ENCODE peak calls at places on chromosomes 11 and 22, in seven cellular contexts. One of them, this sample, is unnamed.

GRCh38 chr11:45209904-45210699 is 63.7 kb downstream of the PRDM11 start:
- DNase-seq in H9: peak; percentile 72
- DNase-seq in neuronal stem cell: peak; percentile 41
- DNase-seq in IMR-90: peak; percentile 21
- DNase-seq in mesenchymal stem cell: peak; percentile 79
- DNase-seq in mesendoderm: peak; percentile 71
- DNase-seq in trophoblast cell: no peak
- DNase-seq in this sample: peak; percentile 70

GRCh38 chr11:84390441-84391078 is 1104.4 kb upstream of the CCDC90B start:
- DNase-seq in H9: peak; percentile 66
- DNase-seq in trophoblast cell: no peak
- DNase-seq in mesendoderm: peak; percentile 88
- DNase-seq in IMR-90: no peak
- DNase-seq in neuronal stem cell: peak; percentile 39
- DNase-seq in mesenchymal stem cell: no peak
- DNase-seq in this sample: no peak

GRCh38 chr11:115199501-115199900 is 304.7 kb downstream of the CADM1 start:
- DNase-seq in H9: no peak
- DNase-seq in IMR-90: peak; percentile 59
- DNase-seq in mesendoderm: no peak
- DNase-seq in neuronal stem cell: no peak
- DNase-seq in trophoblast cell: no peak
- DNase-seq in mesenchymal stem cell: peak; percentile 51
- DNase-seq in this sample: no peak

GRCh38 chr11:91742155-91742554 is 482.5 kb upstream of the FAT3 start:
- DNase-seq in IMR-90: no peak
- DNase-seq in mesenchymal stem cell: no peak
- DNase-seq in H9: no peak
- DNase-seq in mesendoderm: peak; percentile 47
- DNase-seq in trophoblast cell: no peak
- DNase-seq in neuronal stem cell: no peak
- DNase-seq in this sample: no peak

GRCh38 chr22:42919199-42919598 is 62.1 kb upstream of the ARFGAP3 start:
- DNase-seq in mesendoderm: peak; percentile 97
- DNase-seq in neuronal stem cell: no peak
- DNase-seq in IMR-90: no peak
- DNase-seq in trophoblast cell: peak; percentile 95
- DNase-seq in H9: no peak
- DNase-seq in mesenchymal stem cell: peak; percentile 65
- DNase-seq in this sample: no peak

GRCh38 chr11:133904818-133905515 is 51.8 kb downstream of the IGSF9B start:
- DNase-seq in trophoblast cell: no peak
- DNase-seq in IMR-90: no peak
- DNase-seq in neuronal stem cell: no peak
- DNase-seq in mesendoderm: no peak
- DNase-seq in H9: no peak
- DNase-seq in mesenchymal stem cell: no peak
- DNase-seq in this sample: no peak

GRCh38 chr11:59560290-59560701 is 49.0 kb downstream of the OR4D9 start:
- DNase-seq in mesendoderm: peak; percentile 97
- DNase-seq in trophoblast cell: peak; percentile 94
- DNase-seq in IMR-90: peak; percentile 70
- DNase-seq in mesenchymal stem cell: peak; percentile 82
- DNase-seq in neuronal stem cell: peak; percentile 91
- DNase-seq in H9: peak; percentile 88
- DNase-seq in this sample: peak; percentile 97

GRCh38 chr11:12144306-12145174 is 34.1 kb downstream of the MICAL2 start:
- DNase-seq in H9: no peak
- DNase-seq in IMR-90: no peak
- DNase-seq in mesendoderm: no peak
- DNase-seq in trophoblast cell: peak; percentile 66
- DNase-seq in mesenchymal stem cell: no peak
- DNase-seq in neuronal stem cell: no peak
- DNase-seq in this sample: no peak

GRCh38 chr11:19803506-19803998 is 90.9 kb downstream of the NAV2 start:
- DNase-seq in mesenchymal stem cell: no peak
- DNase-seq in trophoblast cell: peak; percentile 91
- DNase-seq in neuronal stem cell: no peak
- DNase-seq in H9: no peak
- DNase-seq in mesendoderm: no peak
- DNase-seq in IMR-90: no peak
- DNase-seq in this sample: no peak

GRCh38 chr11:125166347-125166841 is 1.8 kb downstream of the PKNOX2 start:
- DNase-seq in neuronal stem cell: peak; percentile 24
- DNase-seq in mesendoderm: peak; percentile 74
- DNase-seq in trophoblast cell: no peak
- DNase-seq in IMR-90: no peak
- DNase-seq in H9: peak; percentile 60
- DNase-seq in mesenchymal stem cell: peak; percentile 44
- DNase-seq in this sample: peak; percentile 64

GRCh38 chr11:3849297-3849874 is 6.1 kb upstream of the STIM1 start:
- DNase-seq in H9: no peak
- DNase-seq in IMR-90: peak; percentile 41
- DNase-seq in mesenchymal stem cell: peak; percentile 63
- DNase-seq in mesendoderm: peak; percentile 48
- DNase-seq in neuronal stem cell: peak; percentile 46
- DNase-seq in trophoblast cell: peak; percentile 86
- DNase-seq in this sample: no peak

GRCh38 chr22:43925433-43926348 is 2.1 kb downstream of the PNPLA3 start:
- DNase-seq in trophoblast cell: no peak
- DNase-seq in neuronal stem cell: peak; percentile 80
- DNase-seq in mesendoderm: peak; percentile 84
- DNase-seq in mesenchymal stem cell: peak; percentile 47
- DNase-seq in IMR-90: no peak
- DNase-seq in H9: peak; percentile 74
- DNase-seq in this sample: peak; percentile 60

GRCh38 chr11:131025020-131025419 is 108.7 kb upstream of the SNX19 start:
- DNase-seq in trophoblast cell: peak; percentile 13
- DNase-seq in H9: peak; percentile 59
- DNase-seq in IMR-90: peak; percentile 72
- DNase-seq in mesenchymal stem cell: peak; percentile 59
- DNase-seq in neuronal stem cell: peak; percentile 9
- DNase-seq in mesendoderm: peak; percentile 69
- DNase-seq in this sample: no peak

GRCh38 chr11:15073361-15074205 is at the start of gene CALCB:
- DNase-seq in H9: peak; percentile 81
- DNase-seq in IMR-90: peak; percentile 10
- DNase-seq in mesenchymal stem cell: no peak
- DNase-seq in trophoblast cell: peak; percentile 49
- DNase-seq in mesendoderm: peak; percentile 54
- DNase-seq in neuronal stem cell: peak; percentile 27
- DNase-seq in this sample: peak; percentile 65

GRCh38 chr11:33376331-33377099 is 119.3 kb downstream of the HIPK3 start:
- DNase-seq in H9: peak; percentile 59
- DNase-seq in trophoblast cell: peak; percentile 32
- DNase-seq in IMR-90: no peak
- DNase-seq in mesenchymal stem cell: no peak
- DNase-seq in mesendoderm: peak; percentile 16
- DNase-seq in neuronal stem cell: peak; percentile 11
- DNase-seq in this sample: peak; percentile 70

GRCh38 chr22:46078241-46079092 is 71.9 kb upstream of the PPARA start:
- DNase-seq in mesenchymal stem cell: no peak
- DNase-seq in H9: no peak
- DNase-seq in neuronal stem cell: no peak
- DNase-seq in mesendoderm: no peak
- DNase-seq in trophoblast cell: no peak
- DNase-seq in IMR-90: no peak
- DNase-seq in this sample: no peak

GRCh38 chr11:72321381-72321996 is 77.5 kb upstream of the PHOX2A start:
- DNase-seq in mesendoderm: peak; percentile 15
- DNase-seq in neuronal stem cell: no peak
- DNase-seq in IMR-90: peak; percentile 81
- DNase-seq in H9: no peak
- DNase-seq in mesenchymal stem cell: peak; percentile 57
- DNase-seq in trophoblast cell: no peak
- DNase-seq in this sample: no peak

GRCh38 chr11:36079911-36080310 is 136.0 kb downstream of the LDLRAD3 start:
- DNase-seq in trophoblast cell: no peak
- DNase-seq in H9: no peak
- DNase-seq in IMR-90: no peak
- DNase-seq in neuronal stem cell: no peak
- DNase-seq in mesenchymal stem cell: no peak
- DNase-seq in mesendoderm: no peak
- DNase-seq in this sample: no peak

DNA sequence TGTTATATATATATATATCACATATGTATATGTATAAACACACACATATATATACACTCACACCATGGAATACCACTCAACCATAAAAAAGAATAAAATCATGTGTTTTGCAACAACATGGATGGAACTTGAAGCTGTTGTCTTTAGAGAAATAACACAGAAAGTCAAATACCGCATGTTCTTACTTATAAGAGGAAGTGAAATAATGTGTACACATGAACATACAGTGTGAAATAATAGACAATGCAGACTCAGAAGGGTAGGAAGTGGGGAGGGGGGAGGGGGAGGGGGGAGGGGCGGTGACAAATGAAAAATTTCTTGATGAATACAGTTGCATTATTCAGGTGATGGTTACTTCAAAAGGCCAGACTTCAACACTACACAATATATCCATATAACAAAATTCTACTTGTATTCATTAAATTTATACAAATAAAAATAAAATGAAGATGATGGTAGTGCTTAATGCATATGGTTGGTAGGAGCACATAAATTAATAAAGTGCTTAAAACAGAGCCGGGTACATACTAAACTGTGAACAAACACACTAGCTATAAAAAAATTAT is 5.8 kb upstream of the OR5B2 start:
- DNase-seq in neuronal stem cell: no peak
- DNase-seq in H9: no peak
- DNase-seq in mesenchymal stem cell: no peak
- DNase-seq in mesendoderm: no peak
- DNase-seq in trophoblast cell: no peak
- DNase-seq in IMR-90: no peak
- DNase-seq in this sample: no peak
- H3K18ac ChIP-seq in neuronal stem cell: no peak overlapping the region
- H3K18ac ChIP-seq in H9: no peak overlapping the region
- H3K18ac ChIP-seq in mesenchymal stem cell: no peak overlapping the region
- H3K18ac ChIP-seq in mesendoderm: no peak overlapping the region
- H3K18ac ChIP-seq in trophoblast cell: no peak overlapping the region
- H3K18ac ChIP-seq in IMR-90: no peak overlapping the region
- H3K18ac ChIP-seq in this sample: no peak overlapping the region

DNA sequence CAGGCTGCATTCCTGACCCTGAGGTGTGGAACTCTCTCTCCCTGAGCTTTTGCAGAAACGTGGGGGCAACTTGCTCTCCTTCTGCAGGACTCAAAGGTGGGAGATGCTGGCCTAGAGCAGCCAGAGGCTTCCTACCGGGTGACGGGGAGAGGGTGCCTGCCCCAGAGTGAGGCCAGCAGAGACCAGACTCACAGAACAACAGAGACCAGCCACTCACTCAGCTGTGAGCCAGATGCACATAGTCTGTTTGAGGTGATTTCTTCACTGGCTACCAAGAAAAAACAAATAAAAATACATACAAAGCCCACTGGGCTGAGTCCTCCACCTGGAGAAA is 86.0 kb upstream of the FGF3 start:
- DNase-seq in mesendoderm: no peak
- DNase-seq in trophoblast cell: no peak
- DNase-seq in neuronal stem cell: no peak
- DNase-seq in mesenchymal stem cell: no peak
- DNase-seq in H9: no peak
- DNase-seq in IMR-90: no peak
- DNase-seq in this sample: no peak
- H3K18ac ChIP-seq in mesendoderm: no peak overlapping the region
- H3K18ac ChIP-seq in trophoblast cell: no peak overlapping the region
- H3K18ac ChIP-seq in neuronal stem cell: no peak overlapping the region
- H3K18ac ChIP-seq in mesenchymal stem cell: no peak overlapping the region
- H3K18ac ChIP-seq in H9: no peak overlapping the region
- H3K18ac ChIP-seq in IMR-90: no peak overlapping the region
- H3K18ac ChIP-seq in this sample: no peak overlapping the region

GRCh38 chr11:13685461-13686108 is 17.1 kb downstream of the FAR1 start:
- DNase-seq in neuronal stem cell: no peak
- DNase-seq in trophoblast cell: no peak
- DNase-seq in IMR-90: peak; percentile 15
- DNase-seq in mesendoderm: peak; percentile 31
- DNase-seq in mesenchymal stem cell: peak; percentile 22
- DNase-seq in H9: no peak
- DNase-seq in this sample: no peak
- H3K18ac ChIP-seq in neuronal stem cell: no peak overlapping the region
- H3K18ac ChIP-seq in trophoblast cell: no peak overlapping the region
- H3K18ac ChIP-seq in IMR-90: no peak overlapping the region
- H3K18ac ChIP-seq in mesendoderm: no peak overlapping the region
- H3K18ac ChIP-seq in mesenchymal stem cell: no peak overlapping the region
- H3K18ac ChIP-seq in H9: no peak overlapping the region
- H3K18ac ChIP-seq in this sample: no peak overlapping the region

DNA sequence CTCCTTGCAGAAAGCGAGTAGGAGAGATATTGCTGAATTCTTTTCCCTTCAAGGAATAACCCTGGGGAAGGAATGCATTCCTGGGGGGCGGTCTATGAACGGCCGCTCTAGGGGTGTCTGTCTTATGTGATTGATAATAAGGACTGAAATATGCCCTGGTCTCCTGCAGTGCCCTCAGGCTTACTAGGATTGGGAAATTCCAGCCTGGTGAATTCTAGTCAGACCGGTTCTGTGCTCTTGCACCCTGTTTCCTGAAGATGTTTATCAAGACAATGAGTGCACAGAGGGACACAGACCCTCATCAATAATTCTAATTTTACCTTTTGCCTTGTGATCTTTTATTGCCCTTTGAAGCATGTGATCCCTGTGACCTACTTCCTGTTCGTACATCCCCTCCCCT is 140.7 kb downstream of the LUZP2 start:
- DNase-seq in neuronal stem cell: no peak
- DNase-seq in mesendoderm: no peak
- DNase-seq in trophoblast cell: peak; percentile 69
- DNase-seq in mesenchymal stem cell: no peak
- DNase-seq in H9: peak; percentile 23
- DNase-seq in IMR-90: no peak
- DNase-seq in this sample: no peak
- H3K18ac ChIP-seq in neuronal stem cell: no peak overlapping the region
- H3K18ac ChIP-seq in mesendoderm: no peak overlapping the region
- H3K18ac ChIP-seq in trophoblast cell: no peak overlapping the region
- H3K18ac ChIP-seq in mesenchymal stem cell: no peak overlapping the region
- H3K18ac ChIP-seq in H9: no peak overlapping the region
- H3K18ac ChIP-seq in IMR-90: no peak overlapping the region
- H3K18ac ChIP-seq in this sample: no peak overlapping the region

GRCh38 chr11:118939948-118940598 is 14.3 kb upstream of the BCL9L start:
- DNase-seq in neuronal stem cell: no peak
- DNase-seq in trophoblast cell: no peak
- DNase-seq in mesenchymal stem cell: peak; percentile 33
- DNase-seq in mesendoderm: peak; percentile 85
- DNase-seq in H9: peak; percentile 62
- DNase-seq in IMR-90: no peak
- DNase-seq in this sample: no peak
- H3K18ac ChIP-seq in neuronal stem cell: peak overlapping the region; percentile 8
- H3K18ac ChIP-seq in trophoblast cell: no peak overlapping the region
- H3K18ac ChIP-seq in mesenchymal stem cell: peak overlapping the region; percentile 98
- H3K18ac ChIP-seq in mesendoderm: peak overlapping the region; percentile 16
- H3K18ac ChIP-seq in H9: peak overlapping the region; percentile 49
- H3K18ac ChIP-seq in IMR-90: no peak overlapping the region
- H3K18ac ChIP-seq in this sample: peak overlapping the region; percentile 84

DNA sequence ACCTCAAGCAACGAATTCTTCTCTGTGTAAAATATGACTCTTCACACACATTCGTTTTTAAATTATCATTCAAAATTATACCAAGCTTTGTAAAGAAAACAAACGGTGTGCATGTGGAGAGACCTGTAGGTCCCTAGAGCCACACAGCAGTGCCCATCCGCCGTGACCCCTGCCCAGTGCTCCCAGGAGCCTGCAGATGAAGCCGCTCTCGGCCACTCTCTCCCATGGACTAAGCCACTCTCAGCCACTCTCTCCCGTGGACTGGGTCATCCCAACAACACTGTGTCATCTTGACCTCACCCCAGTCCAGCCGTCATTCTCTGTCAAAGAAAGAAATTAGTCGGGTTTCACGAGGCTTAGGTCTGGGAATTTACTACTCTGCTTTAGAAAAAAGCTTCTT is 391.6 kb downstream of the BRD1 start:
- DNase-seq in H9: no peak
- DNase-seq in mesendoderm: no peak
- DNase-seq in IMR-90: no peak
- DNase-seq in trophoblast cell: no peak
- DNase-seq in mesenchymal stem cell: no peak
- DNase-seq in neuronal stem cell: no peak
- DNase-seq in this sample: no peak
- H3K18ac ChIP-seq in H9: no peak overlapping the region
- H3K18ac ChIP-seq in mesendoderm: no peak overlapping the region
- H3K18ac ChIP-seq in IMR-90: no peak overlapping the region
- H3K18ac ChIP-seq in trophoblast cell: no peak overlapping the region
- H3K18ac ChIP-seq in mesenchymal stem cell: no peak overlapping the region
- H3K18ac ChIP-seq in neuronal stem cell: peak overlapping the region; percentile 60
- H3K18ac ChIP-seq in this sample: no peak overlapping the region

This sample was measured in H1.